ENCODE peak calls at places on chromosomes 3 and 15, in four cellular contexts. V is T-cell, C is endothelial cell, N is NCI-H1105. R is an unnamed sample.

GRCh38 chr15:52261498-52262242 is 33.9 kb downstream of the MYO5C start:
- DNase-seq in C (peak), V (peak), N (no peak), R (peak)

GRCh38 chr3:14235003-14235876 is 56.6 kb downstream of the LSM3 start:
- DNase-seq in C (no peak), N (no peak), V (no peak), R (no peak)

GRCh38 chr3:54909236-54909635 is 18.6 kb downstream of the LRTM1 start:
- DNase-seq in C (no peak), N (no peak), V (no peak), R (no peak)

GRCh38 chr3:37824954-37825328 is 36.7 kb upstream of the CTDSPL start:
- DNase-seq in C (no peak), V (no peak), N (no peak), R (no peak)

GRCh38 chr3:41317718-41318117 is 118.4 kb downstream of the CTNNB1 start:
- DNase-seq in V (no peak), C (no peak), N (no peak), R (peak)

GRCh38 chr3:57864853-57865252 is 108.7 kb downstream of the SLMAP start:
- DNase-seq in V (no peak), N (no peak), C (no peak), R (no peak)

GRCh38 chr3:103672346-103672745 is 1237.5 kb downstream of the ZPLD1 start:
- DNase-seq in C (no peak), N (no peak), V (no peak), R (no peak)

GRCh38 chr15:66927326-66928077 is 137.9 kb upstream of the SMAD3 start:
- DNase-seq in N (no peak), V (no peak), C (no peak), R (no peak)

GRCh38 chr3:25463850-25464418 is 35.9 kb downstream of the RARB start:
- DNase-seq in C (no peak), V (no peak), N (no peak), R (no peak)

GRCh38 chr15:43168192-43169107 is 16.8 kb upstream of the CCNDBP1 start:
- DNase-seq in N (no peak), C (no peak), V (no peak), R (no peak)

GRCh38 chr3:138187296-138188012 is at the start of gene ARMC8:
- DNase-seq in V (peak), N (peak), C (peak), R (peak)

GRCh38 chr3:18900994-18901393 is 247.3 kb upstream of the KCNH8 start:
- DNase-seq in N (no peak), C (no peak), V (no peak), R (no peak)

GRCh38 chr15:29736745-29737023 is 85.6 kb downstream of the TJP1 start:
- DNase-seq in V (no peak), C (no peak), N (no peak), R (peak)

GRCh38 chr3:4976109-4976508 is 3.1 kb upstream of the BHLHE40 start:
- DNase-seq in C (peak), N (peak), V (no peak), R (peak)